ENCODE peak calls at places on chromosomes 6 and 20, in four cellular contexts. One of them, this sample, is unnamed. For H3K4me1, the result is how much of the 10 kb centered on the place peaks cover.

GRCh38 chr6:80771941-80772340 is 665.5 kb downstream of the BCKDHB start:
- DNase-seq in sigmoid colon: no peak
- DNase-seq in stomach: no peak
- DNase-seq in K562: no peak
- DNase-seq in this sample: no peak

GRCh38 chr20:50450961-50451752 is 59.0 kb upstream of the PTPN1 start:
- DNase-seq in sigmoid colon: peak
- DNase-seq in stomach: peak
- DNase-seq in K562: no peak
- DNase-seq in this sample: peak

GRCh38 chr6:74347161-74347560 is 651.2 kb downstream of the CD109 start:
- DNase-seq in sigmoid colon: no peak
- DNase-seq in stomach: no peak
- DNase-seq in K562: no peak
- DNase-seq in this sample: no peak

GRCh38 chr6:71349395-71349794 is 60.8 kb downstream of the OGFRL1 start:
- DNase-seq in sigmoid colon: no peak
- DNase-seq in stomach: no peak
- DNase-seq in K562: no peak
- DNase-seq in this sample: no peak

GRCh38 chr20:61042501-61043385 is 209.3 kb upstream of the CDH4 start:
- DNase-seq in sigmoid colon: no peak
- DNase-seq in stomach: no peak
- DNase-seq in K562: no peak
- DNase-seq in this sample: no peak

GRCh38 chr20:9225879-9226278 is 157.0 kb downstream of the PLCB4 start:
- DNase-seq in sigmoid colon: no peak
- DNase-seq in stomach: no peak
- DNase-seq in K562: no peak
- DNase-seq in this sample: no peak

GRCh38 chr6:107173779-107174178 is 58.5 kb upstream of the BEND3 start:
- DNase-seq in sigmoid colon: no peak
- DNase-seq in stomach: no peak
- DNase-seq in K562: no peak
- DNase-seq in this sample: no peak

GRCh38 chr6:104955927-104956662 is 812 bp upstream of the LIN28B start:
- DNase-seq in sigmoid colon: no peak
- DNase-seq in stomach: no peak
- DNase-seq in K562: peak
- DNase-seq in this sample: no peak

GRCh38 chr6:150072201-150072600 is 3.3 kb upstream of the ULBP3 start:
- DNase-seq in sigmoid colon: no peak
- DNase-seq in stomach: peak
- DNase-seq in K562: peak
- DNase-seq in this sample: peak

GRCh38 chr6:168179133-168179532 is 100.1 kb upstream of the FRMD1 start:
- DNase-seq in sigmoid colon: peak
- DNase-seq in stomach: no peak
- DNase-seq in K562: no peak
- DNase-seq in this sample: no peak

GRCh38 chr6:85372188-85372914 is 77.5 kb upstream of the NT5E start:
- DNase-seq in sigmoid colon: no peak
- DNase-seq in stomach: no peak
- DNase-seq in K562: no peak
- DNase-seq in this sample: no peak

GRCh38 chr6:37177950-37178517 is 8.1 kb downstream of the PIM1 start:
- DNase-seq in sigmoid colon: no peak
- DNase-seq in stomach: no peak
- DNase-seq in K562: no peak
- DNase-seq in this sample: no peak

GRCh38 chr6:107418118-107418517 is 41.2 kb downstream of the PDSS2 start:
- DNase-seq in sigmoid colon: no peak
- DNase-seq in stomach: no peak
- DNase-seq in K562: peak
- DNase-seq in this sample: no peak

GRCh38 chr6:45569210-45569945 is 191.6 kb upstream of the SUPT3H start:
- DNase-seq in sigmoid colon: no peak
- DNase-seq in stomach: no peak
- DNase-seq in K562: no peak
- DNase-seq in this sample: no peak

GRCh38 chr20:61725966-61726365 is 339.7 kb downstream of the TAF4 start:
- DNase-seq in sigmoid colon: no peak
- DNase-seq in stomach: no peak
- DNase-seq in K562: no peak
- DNase-seq in this sample: no peak

GRCh38 chr6:100913400-100914276 is 32.5 kb upstream of the ASCC3 start:
- DNase-seq in sigmoid colon: no peak
- DNase-seq in stomach: no peak
- DNase-seq in K562: no peak
- DNase-seq in this sample: no peak

GRCh38 chr6:90285611-90286381 is 10.8 kb downstream of the BACH2 start:
- DNase-seq in sigmoid colon: peak
- DNase-seq in stomach: peak
- DNase-seq in K562: peak
- DNase-seq in this sample: peak

GRCh38 chr6:15504040-15504491 is 158.8 kb downstream of the DTNBP1 start:
- DNase-seq in sigmoid colon: peak
- DNase-seq in stomach: no peak
- DNase-seq in K562: no peak
- DNase-seq in this sample: peak

GRCh38 chr20:14885661-14886060 is 548.2 kb upstream of the FLRT3 start:
- DNase-seq in sigmoid colon: no peak
- DNase-seq in stomach: no peak
- DNase-seq in K562: no peak
- DNase-seq in this sample: no peak

GRCh38 chr6:124226396-124226795 is 422.7 kb downstream of the NKAIN2 start:
- DNase-seq in sigmoid colon: no peak
- DNase-seq in stomach: no peak
- DNase-seq in K562: no peak
- DNase-seq in this sample: no peak

GRCh38 chr6:121765060-121765459 is 329.6 kb downstream of the GJA1 start:
- DNase-seq in sigmoid colon: no peak
- DNase-seq in stomach: no peak
- DNase-seq in K562: no peak
- DNase-seq in this sample: no peak

GRCh38 chr20:46087161-46087560 is 2.6 kb downstream of the NCOA5 start:
- DNase-seq in sigmoid colon: no peak
- DNase-seq in stomach: no peak
- DNase-seq in K562: no peak
- DNase-seq in this sample: no peak

GRCh38 chr6:3013486-3013885 is 13.8 kb downstream of the NQO2 start:
- DNase-seq in sigmoid colon: no peak
- DNase-seq in stomach: peak
- DNase-seq in K562: peak
- DNase-seq in this sample: no peak

GRCh38 chr6:31900917-31901414 is 920 bp downstream of the ZBTB12 start:
- DNase-seq in sigmoid colon: no peak
- DNase-seq in stomach: no peak
- DNase-seq in K562: no peak
- DNase-seq in this sample: peak

GRCh38 chr20:44692932-44693476 is 22.2 kb upstream of the CCN5 start:
- DNase-seq in sigmoid colon: peak
- DNase-seq in stomach: peak
- DNase-seq in K562: no peak
- DNase-seq in this sample: peak

GRCh38 chr6:74585779-74586178 is 620.1 kb downstream of the COL12A1 start:
- DNase-seq in sigmoid colon: no peak
- DNase-seq in stomach: no peak
- DNase-seq in K562: no peak
- DNase-seq in this sample: no peak

GRCh38 chr6:167150815-167151557 is 6.8 kb downstream of the GPR31 start:
- DNase-seq in sigmoid colon: no peak
- DNase-seq in stomach: no peak
- DNase-seq in K562: no peak
- DNase-seq in this sample: no peak

GRCh38 chr20:49890651-49891361 is 24.5 kb downstream of the SPATA2 start:
- DNase-seq in sigmoid colon: peak
- DNase-seq in stomach: no peak
- DNase-seq in K562: peak
- DNase-seq in this sample: no peak

GRCh38 chr6:166084951-166085350 is 82.7 kb downstream of the TBXT start:
- DNase-seq in sigmoid colon: no peak
- DNase-seq in stomach: no peak
- DNase-seq in K562: no peak
- DNase-seq in this sample: no peak

GRCh38 chr6:4405609-4406212 is 270.3 kb upstream of the ECI2 start:
- DNase-seq in sigmoid colon: no peak
- DNase-seq in stomach: no peak
- DNase-seq in K562: no peak
- DNase-seq in this sample: no peak

GRCh38 chr20:33843854-33844253 is 32.7 kb downstream of the CHMP4B start:
- DNase-seq in sigmoid colon: peak
- DNase-seq in stomach: no peak
- DNase-seq in K562: peak
- DNase-seq in this sample: peak

GRCh38 chr6:168255283-168255881 is 64.2 kb downstream of the DACT2 start:
- DNase-seq in sigmoid colon: no peak
- DNase-seq in stomach: no peak
- DNase-seq in K562: no peak
- DNase-seq in this sample: no peak

GRCh38 chr6:33236852-33237251 is 28.6 kb downstream of the RING1 start:
- DNase-seq in sigmoid colon: no peak
- DNase-seq in stomach: no peak
- DNase-seq in K562: no peak
- DNase-seq in this sample: no peak

GRCh38 chr6:46652603-46653438 is at the start of the genes CYP39A1 and SLC25A27:
- DNase-seq in sigmoid colon: peak
- DNase-seq in stomach: peak
- DNase-seq in K562: peak
- DNase-seq in this sample: peak
- TF ChIP-seq POLR2AphosphoS5 in sigmoid colon: peak
- TF ChIP-seq POLR2AphosphoS5 in stomach: peak
- TF ChIP-seq POLR2AphosphoS5 in K562: no peak
- TF ChIP-seq POLR2AphosphoS5 in this sample: peak

GRCh38 chr6:86916393-86916792 is 20.9 kb upstream of the HTR1E start:
- DNase-seq in sigmoid colon: no peak
- DNase-seq in stomach: no peak
- DNase-seq in K562: no peak
- DNase-seq in this sample: no peak
- TF ChIP-seq POLR2A in sigmoid colon: no peak
- TF ChIP-seq POLR2A in stomach: no peak
- TF ChIP-seq POLR2A in K562: no peak
- TF ChIP-seq POLR2A in this sample: no peak

GRCh38 chr6:44250718-44251123 is 3.8 kb downstream of the HSP90AB1 start:
- DNase-seq in sigmoid colon: no peak
- DNase-seq in stomach: no peak
- DNase-seq in K562: no peak
- DNase-seq in this sample: no peak

GRCh38 chr6:44248579-44248978 is 1.7 kb downstream of the HSP90AB1 start:
- DNase-seq in sigmoid colon: no peak
- DNase-seq in stomach: no peak
- DNase-seq in K562: no peak
- DNase-seq in this sample: no peak

GRCh38 chr6:44249082-44249748 is 2.3 kb downstream of the HSP90AB1 start:
- DNase-seq in sigmoid colon: no peak
- DNase-seq in stomach: no peak
- DNase-seq in K562: no peak
- DNase-seq in this sample: no peak

GRCh38 chr6:44251576-44252524 is 4.9 kb downstream of the HSP90AB1 start:
- DNase-seq in sigmoid colon: no peak
- DNase-seq in stomach: no peak
- DNase-seq in K562: no peak
- DNase-seq in this sample: no peak

GRCh38 chr6:44250067-44250717 is 3.3 kb downstream of the HSP90AB1 start:
- DNase-seq in sigmoid colon: no peak
- DNase-seq in stomach: no peak
- DNase-seq in K562: no peak
- DNase-seq in this sample: no peak
- H3K4me1 ChIP-seq in sigmoid colon: under half
- H3K4me1 ChIP-seq in stomach: under half
- H3K4me1 ChIP-seq in K562: under half
- H3K4me1 ChIP-seq in this sample: under half

GRCh38 chr6:118864330-118865166 is 29.4 kb upstream of the ASF1A start:
- DNase-seq in sigmoid colon: no peak
- DNase-seq in stomach: no peak
- DNase-seq in K562: no peak
- DNase-seq in this sample: no peak
- TF ChIP-seq POLR2AphosphoS5 in sigmoid colon: no peak
- TF ChIP-seq POLR2AphosphoS5 in stomach: no peak
- TF ChIP-seq POLR2AphosphoS5 in K562: no peak
- TF ChIP-seq POLR2AphosphoS5 in this sample: no peak